ENCODE peak calls at places on chromosomes 11 and 22, in six cellular contexts. N, Q, T, V, J and S are unnamed samples. For H3K27me3, the result is how much of the 10 kb centered on the place peaks cover.

GRCh38 chr11:97620012-97620411 is 1230.2 kb downstream of the JRKL start:
- DNase-seq in N (no peak), Q (no peak), T (no peak), V (no peak), J (no peak), S (no peak)

GRCh38 chr11:66371627-66372415 is at the start of gene SLC29A2:
- DNase-seq in N (peak), Q (no peak), T (peak), V (peak), J (peak), S (peak)

GRCh38 chr22:45235101-45235777 is 5.5 kb downstream of the KIAA0930 start:
- DNase-seq in N (no peak), Q (no peak), T (no peak), V (peak), J (peak), S (no peak)

GRCh38 chr11:12460441-12460840 is 83.1 kb downstream of the PARVA start:
- DNase-seq in N (no peak), Q (no peak), T (peak), V (no peak), J (no peak), S (no peak)

GRCh38 chr22:29128891-29129643 is 56.2 kb downstream of the KREMEN1 start:
- DNase-seq in N (no peak), Q (no peak), T (no peak), V (no peak), J (no peak), S (no peak)

GRCh38 chr11:117110294-117110950 is 12.2 kb upstream of the SIK3 start:
- DNase-seq in N (no peak), Q (no peak), T (no peak), V (no peak), J (no peak), S (no peak)

GRCh38 chr11:10743354-10744035 is 7.6 kb upstream of the CTR9 start:
- DNase-seq in N (no peak), Q (no peak), T (no peak), V (no peak), J (peak), S (no peak)

GRCh38 chr22:21881841-21882753 is 14.7 kb upstream of the MAPK1 start:
- DNase-seq in N (no peak), Q (no peak), T (no peak), V (no peak), J (no peak), S (no peak)

GRCh38 chr11:67252831-67253239 is 13.4 kb upstream of the GRK2 start:
- DNase-seq in N (no peak), Q (no peak), T (peak), V (peak), J (no peak), S (no peak)

GRCh38 chr11:1930448-1930802 is 10.9 kb downstream of the TNNT3 start:
- DNase-seq in N (no peak), Q (no peak), T (no peak), V (no peak), J (no peak), S (peak)

GRCh38 chr11:60971520-60971919 is at the start of gene CD6:
- DNase-seq in N (no peak), Q (no peak), T (no peak), V (no peak), J (peak), S (no peak)

GRCh38 chr11:60973699-60974098 is 2.2 kb downstream of the CD6 start:
- DNase-seq in N (no peak), Q (no peak), T (peak), V (no peak), J (no peak), S (peak)

GRCh38 chr11:60970369-60970774 is 1.1 kb upstream of the CD6 start:
- DNase-seq in N (peak), Q (peak), T (peak), V (peak), J (peak), S (no peak)

GRCh38 chr11:60970890-60971289 is 590 bp upstream of the CD6 start:
- DNase-seq in N (no peak), Q (no peak), T (no peak), V (no peak), J (no peak), S (no peak)

DNA sequence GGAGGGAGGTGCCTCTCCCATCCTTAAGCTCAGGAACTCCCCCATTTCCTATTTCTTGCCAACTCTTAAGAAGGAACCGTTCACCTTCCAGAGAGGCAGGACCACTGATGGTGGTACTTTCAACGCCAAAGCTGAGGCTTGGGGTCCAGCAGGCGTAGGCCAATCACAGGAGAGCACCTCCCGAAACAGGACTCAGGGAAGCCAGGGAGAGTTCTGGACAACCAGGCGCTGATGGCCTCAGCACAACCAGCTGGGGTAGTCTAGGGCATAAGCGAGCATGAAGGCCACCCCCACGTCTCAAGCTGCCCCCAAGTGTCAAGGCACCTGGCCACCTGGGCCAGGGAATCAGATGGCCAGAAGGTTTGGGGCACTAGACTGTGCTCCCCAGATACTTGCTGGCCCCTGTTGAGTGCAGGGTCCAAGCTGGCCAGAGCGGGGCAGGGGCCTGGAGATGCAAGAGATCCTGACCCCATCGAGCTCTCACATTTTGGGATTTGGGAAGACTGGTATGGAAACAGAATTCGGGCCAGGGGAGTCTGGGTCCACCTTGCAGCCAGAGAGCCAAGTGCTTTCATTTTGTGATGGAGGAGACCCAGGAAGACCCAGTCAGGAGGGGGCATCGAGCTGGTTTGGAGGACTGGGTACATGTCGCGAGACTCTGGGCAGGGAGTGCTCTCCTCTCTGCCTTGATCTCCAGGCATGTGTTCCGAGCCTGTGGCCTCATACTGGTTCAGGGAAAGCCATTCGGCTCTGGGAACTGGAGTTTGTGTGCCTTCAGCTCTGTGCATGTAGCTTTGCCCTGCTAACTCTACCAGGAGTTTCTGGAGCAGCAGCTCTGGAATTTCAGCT is 926 bp downstream of the CD6 start:
- DNase-seq in N (no peak), Q (no peak), T (peak), V (no peak), J (no peak), S (no peak)
- H3K4me3 ChIP-seq in N (no peak), Q (no peak), T (no peak), V (no peak), J (peak), S (no peak)

DNA sequence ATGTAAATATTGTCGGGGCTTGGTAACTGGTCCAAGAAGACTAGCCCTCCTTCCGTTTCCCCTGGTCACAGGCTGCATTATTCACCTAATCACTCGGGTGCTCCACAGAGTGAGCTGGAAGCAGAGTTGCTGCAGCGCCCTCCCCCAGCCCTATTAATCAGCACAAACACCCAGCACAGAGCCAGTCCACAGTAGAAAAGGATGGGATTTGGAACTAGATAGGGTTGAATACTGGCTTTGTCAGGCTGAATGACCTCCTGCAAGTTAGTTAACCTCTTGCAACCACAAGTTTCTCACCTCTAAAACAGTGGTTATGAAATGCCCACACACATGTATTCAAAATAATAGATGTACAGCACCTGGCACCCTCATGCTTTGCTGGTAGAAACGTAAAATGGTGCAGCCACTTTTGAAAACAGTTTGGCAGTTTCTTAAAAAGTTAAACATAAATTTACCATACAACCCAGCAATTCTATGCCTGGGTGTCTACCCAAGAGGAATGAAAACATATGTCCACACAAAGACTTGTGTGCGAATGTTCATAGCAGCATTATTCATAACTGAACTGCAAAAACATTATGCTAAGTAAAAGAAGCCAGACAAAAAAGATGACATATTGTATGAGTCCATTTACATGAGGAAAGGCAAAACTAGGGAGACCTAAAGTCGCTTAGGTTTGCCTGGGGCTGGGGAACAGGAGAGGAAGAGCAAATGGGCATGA is 31.7 kb upstream of the APLP2 start:
- DNase-seq in N (no peak), Q (no peak), T (peak), V (no peak), J (no peak), S (no peak)
- TF ChIP-seq CTCF in N (no peak), Q (no peak), T (no peak), V (no peak), J (no peak), S (no peak)

GRCh38 chr11:71331631-71332030 is 79.3 kb upstream of the SHANK2 start:
- DNase-seq in N (no peak), Q (no peak), T (no peak), V (no peak), J (no peak), S (peak)

GRCh38 chr11:71329165-71329510 is 76.8 kb upstream of the SHANK2 start:
- DNase-seq in N (no peak), Q (no peak), T (no peak), V (no peak), J (no peak), S (no peak)

GRCh38 chr11:71330996-71331395 is 78.6 kb upstream of the SHANK2 start:
- DNase-seq in N (no peak), Q (no peak), T (no peak), V (no peak), J (no peak), S (no peak)

GRCh38 chr11:71329731-71330130 is 77.4 kb upstream of the SHANK2 start:
- DNase-seq in N (no peak), Q (no peak), T (no peak), V (no peak), J (no peak), S (no peak)

DNA sequence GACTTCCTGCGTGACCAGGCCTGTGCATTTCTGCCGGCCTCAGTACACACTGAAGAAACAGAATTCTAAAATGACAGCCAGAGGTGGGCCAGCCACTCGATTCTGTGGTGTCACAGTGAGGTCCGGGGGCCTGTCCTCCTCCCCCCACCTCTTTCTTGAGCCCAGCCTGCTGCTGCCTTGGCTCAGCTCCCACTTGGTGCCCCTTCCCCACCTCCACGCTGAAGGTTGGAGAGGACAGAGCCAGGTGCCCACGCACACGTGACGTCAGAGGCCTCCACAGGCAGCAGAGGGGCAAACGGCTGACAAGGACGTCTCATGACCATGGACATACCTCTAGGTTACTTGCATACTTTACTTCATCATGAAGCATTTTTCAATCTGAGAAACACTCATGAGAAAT is 78.0 kb upstream of the SHANK2 start:
- DNase-seq in N (peak), Q (no peak), T (no peak), V (no peak), J (no peak), S (no peak)
- H3K27me3 ChIP-seq in N (under half), Q (under half), T (under half), V (under half), J (under half), S (under half)

DNA sequence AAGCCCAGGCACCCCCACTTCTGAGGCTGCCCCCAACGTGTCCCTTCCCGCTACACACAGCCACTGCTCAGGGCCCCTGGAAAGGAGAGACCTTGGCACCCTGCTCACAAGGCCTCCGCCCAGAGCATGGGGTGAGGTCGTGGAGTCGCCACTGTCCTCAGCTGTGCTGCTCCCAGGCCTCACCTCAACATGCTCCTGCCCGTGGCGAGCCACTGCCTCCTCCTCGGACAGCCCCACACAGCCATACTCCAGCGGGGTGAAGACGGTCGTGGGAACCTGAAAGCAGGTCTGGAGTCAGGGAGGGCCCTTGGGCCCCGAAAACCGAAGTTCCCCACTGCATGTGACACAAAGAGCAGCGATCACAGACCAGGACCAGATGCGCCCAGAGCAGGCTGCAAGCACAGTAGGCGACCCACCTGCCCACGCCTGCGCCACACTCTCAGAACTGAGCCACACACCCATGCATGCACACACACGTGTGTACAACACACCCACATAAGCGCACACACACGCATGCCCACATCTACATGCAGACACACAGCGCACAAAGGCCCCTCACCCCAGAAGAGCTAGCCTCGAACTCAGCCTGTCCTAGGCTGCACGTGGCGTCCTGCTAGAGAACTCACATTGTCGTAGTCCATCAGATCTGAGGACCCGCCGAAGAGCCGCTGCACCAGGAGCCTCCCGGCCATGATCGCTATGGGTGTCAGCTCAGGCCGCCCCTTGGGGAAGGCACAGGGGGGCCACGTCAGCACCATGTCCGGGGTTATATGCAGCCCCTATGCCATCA is 25.5 kb upstream of the GNB1L start:
- DNase-seq in N (peak), Q (no peak), T (peak), V (no peak), J (no peak), S (peak)
- H3K4me3 ChIP-seq in N (no peak), Q (peak), T (peak), V (no peak), J (no peak), S (no peak)

GRCh38 chr11:65013692-65014145 is 241 bp upstream of the ARL2 start:
- DNase-seq in N (peak), Q (peak), T (peak), V (peak), J (peak), S (peak)
- TF ChIP-seq CTCF in N (peak), Q (no peak), T (peak), V (no peak), J (peak), S (no peak)

GRCh38 chr11:8262552-8263108 is 1.0 kb downstream of the LMO1 start:
- DNase-seq in N (peak), Q (no peak), T (peak), V (no peak), J (peak), S (no peak)

GRCh38 chr11:8263109-8263768 is 439 bp downstream of the LMO1 start:
- DNase-seq in N (peak), Q (no peak), T (peak), V (no peak), J (no peak), S (no peak)

GRCh38 chr11:8265681-8266241 is 2.1 kb upstream of the LMO1 start:
- DNase-seq in N (no peak), Q (no peak), T (peak), V (no peak), J (no peak), S (peak)

GRCh38 chr11:8261921-8262551 is 1.6 kb downstream of the LMO1 start:
- DNase-seq in N (no peak), Q (no peak), T (peak), V (no peak), J (no peak), S (peak)

DNA sequence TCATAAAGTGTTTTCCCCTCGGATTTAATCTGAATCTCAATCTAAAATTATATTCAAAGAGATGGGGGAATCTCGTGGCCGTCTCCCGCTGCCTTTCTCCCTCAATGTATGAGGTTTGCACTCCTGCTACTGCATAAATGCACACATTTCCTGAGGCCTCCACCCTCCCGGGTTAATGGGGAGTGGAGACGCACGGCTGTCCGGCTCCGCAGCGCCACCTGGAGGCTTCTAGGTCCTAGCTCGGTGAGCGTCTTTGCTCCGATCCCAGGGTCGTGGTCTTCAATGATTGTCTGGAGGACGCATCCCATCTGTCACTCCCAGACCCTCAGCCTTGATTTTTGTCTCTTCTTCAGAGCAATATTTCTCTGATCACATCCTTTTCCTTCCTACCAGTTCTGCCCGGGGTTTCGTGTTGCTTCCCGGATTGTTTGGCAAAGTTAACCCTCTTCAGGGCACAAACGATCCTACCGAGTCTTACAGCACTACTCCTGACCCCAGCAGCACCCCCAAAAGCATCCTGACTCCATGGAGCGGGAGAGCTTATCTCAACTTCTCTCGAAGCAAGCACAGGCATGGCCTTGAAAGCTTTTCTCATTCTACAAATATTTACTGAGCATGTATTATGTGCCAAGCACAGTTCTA is at the start of gene LMO1:
- DNase-seq in N (peak), Q (peak), T (peak), V (peak), J (peak), S (peak)
- H3K27me3 ChIP-seq in N (under half), Q (under half), T (half or more), V (half or more), J (half or more), S (under half)

DNA sequence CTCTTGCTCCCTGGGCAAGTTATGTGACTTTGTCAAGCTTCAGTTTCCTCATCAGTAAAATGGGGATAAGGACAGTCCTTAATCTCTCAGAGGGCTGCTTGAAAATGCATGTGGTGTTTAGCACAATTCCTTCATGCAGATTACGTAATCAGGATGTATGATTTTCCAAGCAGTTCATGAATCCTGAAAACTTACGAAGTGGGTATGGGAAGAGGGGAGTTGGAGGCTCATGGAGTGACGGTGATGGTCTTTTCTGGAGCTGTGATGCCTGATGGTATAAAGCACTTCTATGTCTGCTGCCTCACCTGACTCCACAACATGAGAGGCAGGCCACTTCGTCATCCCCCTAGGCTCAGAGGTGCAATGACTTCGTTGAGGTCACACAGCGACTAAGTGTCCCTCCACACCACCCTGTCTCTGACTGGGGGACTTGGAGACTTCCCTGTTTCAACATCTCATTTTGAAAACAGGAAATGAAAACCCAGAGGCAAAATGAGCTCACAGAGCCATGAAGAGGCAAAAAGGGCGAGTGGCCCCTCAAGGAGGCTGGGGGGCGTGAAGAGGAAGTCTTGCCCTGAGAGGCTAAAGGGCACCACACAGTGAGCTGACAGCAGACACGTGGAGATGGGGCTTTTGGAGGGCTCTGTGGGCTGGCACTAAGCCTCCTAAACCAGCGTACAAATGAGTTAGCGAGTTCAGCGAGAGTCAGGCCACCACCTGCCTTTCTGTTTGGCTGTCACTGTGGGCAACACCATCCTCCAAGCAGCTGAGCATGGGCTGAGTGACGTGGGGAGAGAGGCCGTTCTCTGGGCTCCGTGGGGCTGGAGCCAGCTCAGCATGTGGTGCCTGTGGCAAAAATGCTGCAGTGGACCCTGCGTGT is 10.1 kb downstream of the MCM5 start:
- DNase-seq in N (no peak), Q (no peak), T (no peak), V (peak), J (peak), S (no peak)
- H3K4me3 ChIP-seq in N (no peak), Q (no peak), T (no peak), V (no peak), J (no peak), S (no peak)